ENCODE peak calls at places on chromosomes 6 and 20, in ten cellular contexts. One of them, this sample, is unnamed.

GRCh38 chr6:10373642-10374359 is 41.1 kb downstream of the TFAP2A start:
- DNase-seq in psoas muscle: no peak
- DNase-seq in tibial artery: no peak
- DNase-seq in uterus: no peak
- DNase-seq in Panc1: peak
- DNase-seq in NB4: no peak
- DNase-seq in astrocyte of the spinal cord: no peak
- DNase-seq in fibroblast of the aortic adventitia: peak
- DNase-seq in AG04449: no peak
- DNase-seq in HepG2: peak
- DNase-seq in this sample: no peak

GRCh38 chr20:57248132-57248797 is 18.2 kb downstream of the BMP7 start:
- DNase-seq in psoas muscle: no peak
- DNase-seq in tibial artery: no peak
- DNase-seq in uterus: no peak
- DNase-seq in Panc1: no peak
- DNase-seq in NB4: no peak
- DNase-seq in astrocyte of the spinal cord: no peak
- DNase-seq in fibroblast of the aortic adventitia: no peak
- DNase-seq in AG04449: no peak
- DNase-seq in HepG2: no peak
- DNase-seq in this sample: no peak

GRCh38 chr6:148768646-148769270 is 21.9 kb downstream of the UST start:
- DNase-seq in psoas muscle: no peak
- DNase-seq in tibial artery: no peak
- DNase-seq in uterus: no peak
- DNase-seq in Panc1: no peak
- DNase-seq in NB4: no peak
- DNase-seq in astrocyte of the spinal cord: no peak
- DNase-seq in fibroblast of the aortic adventitia: no peak
- DNase-seq in AG04449: no peak
- DNase-seq in HepG2: no peak
- DNase-seq in this sample: no peak

GRCh38 chr20:18004389-18005031 is 35.7 kb downstream of the MGME1 start:
- DNase-seq in psoas muscle: peak
- DNase-seq in tibial artery: no peak
- DNase-seq in uterus: no peak
- DNase-seq in Panc1: no peak
- DNase-seq in NB4: no peak
- DNase-seq in astrocyte of the spinal cord: peak
- DNase-seq in fibroblast of the aortic adventitia: peak
- DNase-seq in AG04449: no peak
- DNase-seq in HepG2: peak
- DNase-seq in this sample: peak

GRCh38 chr6:154591220-154591619 is 80.7 kb upstream of the CNKSR3 start:
- DNase-seq in psoas muscle: no peak
- DNase-seq in tibial artery: no peak
- DNase-seq in uterus: no peak
- DNase-seq in Panc1: no peak
- DNase-seq in NB4: no peak
- DNase-seq in astrocyte of the spinal cord: no peak
- DNase-seq in fibroblast of the aortic adventitia: no peak
- DNase-seq in AG04449: no peak
- DNase-seq in HepG2: no peak
- DNase-seq in this sample: no peak

GRCh38 chr6:157861814-157862213 is 38.8 kb downstream of the SNX9 start:
- DNase-seq in psoas muscle: no peak
- DNase-seq in tibial artery: no peak
- DNase-seq in uterus: no peak
- DNase-seq in Panc1: no peak
- DNase-seq in NB4: no peak
- DNase-seq in astrocyte of the spinal cord: peak
- DNase-seq in fibroblast of the aortic adventitia: peak
- DNase-seq in AG04449: no peak
- DNase-seq in HepG2: no peak
- DNase-seq in this sample: peak

GRCh38 chr20:20820104-20820503 is 107.7 kb upstream of the RALGAPA2 start:
- DNase-seq in psoas muscle: no peak
- DNase-seq in tibial artery: no peak
- DNase-seq in uterus: no peak
- DNase-seq in Panc1: no peak
- DNase-seq in NB4: peak
- DNase-seq in astrocyte of the spinal cord: no peak
- DNase-seq in fibroblast of the aortic adventitia: no peak
- DNase-seq in AG04449: no peak
- DNase-seq in HepG2: peak
- DNase-seq in this sample: peak

GRCh38 chr6:95087394-95088097 is 489.8 kb upstream of the MANEA start:
- DNase-seq in psoas muscle: no peak
- DNase-seq in tibial artery: no peak
- DNase-seq in uterus: no peak
- DNase-seq in Panc1: peak
- DNase-seq in NB4: no peak
- DNase-seq in astrocyte of the spinal cord: peak
- DNase-seq in fibroblast of the aortic adventitia: peak
- DNase-seq in AG04449: no peak
- DNase-seq in HepG2: peak
- DNase-seq in this sample: peak

GRCh38 chr6:3026811-3027626 is 27.3 kb downstream of the NQO2 start:
- DNase-seq in psoas muscle: no peak
- DNase-seq in tibial artery: peak
- DNase-seq in uterus: no peak
- DNase-seq in Panc1: no peak
- DNase-seq in NB4: peak
- DNase-seq in astrocyte of the spinal cord: no peak
- DNase-seq in fibroblast of the aortic adventitia: peak
- DNase-seq in AG04449: no peak
- DNase-seq in HepG2: no peak
- DNase-seq in this sample: peak

GRCh38 chr6:29500594-29500993 is 12.8 kb upstream of the MAS1L start:
- DNase-seq in psoas muscle: no peak
- DNase-seq in tibial artery: no peak
- DNase-seq in uterus: no peak
- DNase-seq in Panc1: no peak
- DNase-seq in NB4: no peak
- DNase-seq in astrocyte of the spinal cord: no peak
- DNase-seq in fibroblast of the aortic adventitia: no peak
- DNase-seq in AG04449: no peak
- DNase-seq in HepG2: no peak
- DNase-seq in this sample: no peak

GRCh38 chr20:2840967-2841531 is 504 bp downstream of the VPS16 start:
- DNase-seq in psoas muscle: peak
- DNase-seq in tibial artery: peak
- DNase-seq in uterus: peak
- DNase-seq in Panc1: no peak
- DNase-seq in NB4: peak
- DNase-seq in astrocyte of the spinal cord: peak
- DNase-seq in fibroblast of the aortic adventitia: peak
- DNase-seq in AG04449: no peak
- DNase-seq in HepG2: peak
- DNase-seq in this sample: peak

GRCh38 chr6:40988634-40989033 is 50.4 kb downstream of the UNC5CL start:
- DNase-seq in psoas muscle: no peak
- DNase-seq in tibial artery: no peak
- DNase-seq in uterus: no peak
- DNase-seq in Panc1: no peak
- DNase-seq in NB4: no peak
- DNase-seq in astrocyte of the spinal cord: no peak
- DNase-seq in fibroblast of the aortic adventitia: no peak
- DNase-seq in AG04449: no peak
- DNase-seq in HepG2: no peak
- DNase-seq in this sample: no peak

GRCh38 chr6:40989204-40990179 is 49.5 kb downstream of the UNC5CL start:
- DNase-seq in psoas muscle: no peak
- DNase-seq in tibial artery: no peak
- DNase-seq in uterus: no peak
- DNase-seq in Panc1: no peak
- DNase-seq in NB4: no peak
- DNase-seq in astrocyte of the spinal cord: no peak
- DNase-seq in fibroblast of the aortic adventitia: no peak
- DNase-seq in AG04449: no peak
- DNase-seq in HepG2: no peak
- DNase-seq in this sample: no peak

GRCh38 chr6:40986364-40986763 is 52.7 kb downstream of the UNC5CL start:
- DNase-seq in psoas muscle: no peak
- DNase-seq in tibial artery: no peak
- DNase-seq in uterus: no peak
- DNase-seq in Panc1: no peak
- DNase-seq in NB4: no peak
- DNase-seq in astrocyte of the spinal cord: no peak
- DNase-seq in fibroblast of the aortic adventitia: no peak
- DNase-seq in AG04449: no peak
- DNase-seq in HepG2: no peak
- DNase-seq in this sample: no peak

GRCh38 chr6:40986871-40987270 is 52.1 kb downstream of the UNC5CL start:
- DNase-seq in psoas muscle: no peak
- DNase-seq in tibial artery: no peak
- DNase-seq in uterus: no peak
- DNase-seq in Panc1: no peak
- DNase-seq in NB4: no peak
- DNase-seq in astrocyte of the spinal cord: no peak
- DNase-seq in fibroblast of the aortic adventitia: no peak
- DNase-seq in AG04449: no peak
- DNase-seq in HepG2: no peak
- DNase-seq in this sample: no peak

GRCh38 chr6:40990301-40990700 is 48.7 kb downstream of the UNC5CL start:
- DNase-seq in psoas muscle: no peak
- DNase-seq in tibial artery: no peak
- DNase-seq in uterus: no peak
- DNase-seq in Panc1: no peak
- DNase-seq in NB4: no peak
- DNase-seq in astrocyte of the spinal cord: no peak
- DNase-seq in fibroblast of the aortic adventitia: no peak
- DNase-seq in AG04449: no peak
- DNase-seq in HepG2: no peak
- DNase-seq in this sample: no peak
- H3K4me3 ChIP-seq in psoas muscle: no peak
- H3K4me3 ChIP-seq in tibial artery: no peak
- H3K4me3 ChIP-seq in uterus: no peak
- H3K4me3 ChIP-seq in Panc1: no peak
- H3K4me3 ChIP-seq in NB4: no peak
- H3K4me3 ChIP-seq in astrocyte of the spinal cord: no peak
- H3K4me3 ChIP-seq in fibroblast of the aortic adventitia: no peak
- H3K4me3 ChIP-seq in AG04449: no peak
- H3K4me3 ChIP-seq in HepG2: no peak
- H3K4me3 ChIP-seq in this sample: no peak

GRCh38 chr6:162123797-162124196 is 603.8 kb downstream of the PRKN start:
- DNase-seq in psoas muscle: no peak
- DNase-seq in tibial artery: no peak
- DNase-seq in uterus: no peak
- DNase-seq in Panc1: no peak
- DNase-seq in NB4: peak
- DNase-seq in astrocyte of the spinal cord: no peak
- DNase-seq in fibroblast of the aortic adventitia: no peak
- DNase-seq in AG04449: no peak
- DNase-seq in HepG2: no peak
- DNase-seq in this sample: peak
- TF ChIP-seq CTCF in psoas muscle: peak
- TF ChIP-seq CTCF in tibial artery: no peak
- TF ChIP-seq CTCF in uterus: no peak
- TF ChIP-seq CTCF in Panc1: peak
- TF ChIP-seq CTCF in NB4: peak
- TF ChIP-seq CTCF in astrocyte of the spinal cord: peak
- TF ChIP-seq CTCF in fibroblast of the aortic adventitia: no peak
- TF ChIP-seq CTCF in AG04449: no peak
- TF ChIP-seq CTCF in HepG2: no peak
- TF ChIP-seq CTCF in this sample: peak

GRCh38 chr20:45257161-45257560 is 2.8 kb upstream of the SLPI start:
- DNase-seq in psoas muscle: no peak
- DNase-seq in tibial artery: no peak
- DNase-seq in uterus: no peak
- DNase-seq in Panc1: no peak
- DNase-seq in NB4: no peak
- DNase-seq in astrocyte of the spinal cord: no peak
- DNase-seq in fibroblast of the aortic adventitia: no peak
- DNase-seq in AG04449: no peak
- DNase-seq in HepG2: no peak
- DNase-seq in this sample: no peak

GRCh38 chr20:45257711-45258110 is 3.3 kb upstream of the SLPI start:
- DNase-seq in psoas muscle: no peak
- DNase-seq in tibial artery: no peak
- DNase-seq in uterus: no peak
- DNase-seq in Panc1: no peak
- DNase-seq in NB4: no peak
- DNase-seq in astrocyte of the spinal cord: no peak
- DNase-seq in fibroblast of the aortic adventitia: no peak
- DNase-seq in AG04449: no peak
- DNase-seq in HepG2: no peak
- DNase-seq in this sample: no peak

GRCh38 chr20:45254867-45255266 is 503 bp upstream of the SLPI start:
- DNase-seq in psoas muscle: no peak
- DNase-seq in tibial artery: no peak
- DNase-seq in uterus: no peak
- DNase-seq in Panc1: no peak
- DNase-seq in NB4: peak
- DNase-seq in astrocyte of the spinal cord: peak
- DNase-seq in fibroblast of the aortic adventitia: peak
- DNase-seq in AG04449: no peak
- DNase-seq in HepG2: peak
- DNase-seq in this sample: peak

GRCh38 chr20:45251884-45252571 is 2.3 kb downstream of the SLPI start:
- DNase-seq in psoas muscle: no peak
- DNase-seq in tibial artery: no peak
- DNase-seq in uterus: no peak
- DNase-seq in Panc1: no peak
- DNase-seq in NB4: peak
- DNase-seq in astrocyte of the spinal cord: no peak
- DNase-seq in fibroblast of the aortic adventitia: peak
- DNase-seq in AG04449: no peak
- DNase-seq in HepG2: no peak
- DNase-seq in this sample: no peak

DNA sequence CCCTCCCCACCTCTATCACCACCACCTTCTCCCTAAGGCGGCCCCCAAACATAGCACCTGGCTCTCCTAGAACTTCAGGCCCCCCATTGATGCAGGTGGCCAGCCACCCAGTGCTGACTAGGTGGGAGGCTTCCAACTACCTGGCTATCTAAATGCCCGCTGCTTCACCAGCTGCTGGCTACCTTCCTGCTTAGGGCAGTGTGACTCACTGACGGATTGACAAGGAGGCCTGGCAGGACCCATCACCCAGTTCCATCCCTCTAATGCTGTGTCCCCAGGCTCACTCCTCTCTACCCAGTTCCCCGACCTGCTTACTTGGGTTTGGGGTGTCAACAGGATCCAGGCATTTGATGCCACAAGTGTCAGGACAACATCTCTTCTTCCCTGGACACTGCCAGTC is 1.1 kb downstream of the SLPI start:
- DNase-seq in psoas muscle: peak
- DNase-seq in tibial artery: no peak
- DNase-seq in uterus: no peak
- DNase-seq in Panc1: no peak
- DNase-seq in NB4: no peak
- DNase-seq in astrocyte of the spinal cord: no peak
- DNase-seq in fibroblast of the aortic adventitia: no peak
- DNase-seq in AG04449: no peak
- DNase-seq in HepG2: no peak
- DNase-seq in this sample: no peak
- H3K4me3 ChIP-seq in psoas muscle: peak
- H3K4me3 ChIP-seq in tibial artery: no peak
- H3K4me3 ChIP-seq in uterus: no peak
- H3K4me3 ChIP-seq in Panc1: no peak
- H3K4me3 ChIP-seq in NB4: no peak
- H3K4me3 ChIP-seq in astrocyte of the spinal cord: no peak
- H3K4me3 ChIP-seq in fibroblast of the aortic adventitia: no peak
- H3K4me3 ChIP-seq in AG04449: no peak
- H3K4me3 ChIP-seq in HepG2: no peak
- H3K4me3 ChIP-seq in this sample: no peak

GRCh38 chr20:33005132-33005566 is 916 bp upstream of the SUN5 start:
- DNase-seq in psoas muscle: no peak
- DNase-seq in tibial artery: no peak
- DNase-seq in uterus: no peak
- DNase-seq in Panc1: no peak
- DNase-seq in NB4: peak
- DNase-seq in astrocyte of the spinal cord: peak
- DNase-seq in fibroblast of the aortic adventitia: no peak
- DNase-seq in AG04449: no peak
- DNase-seq in HepG2: peak
- DNase-seq in this sample: peak
- TF ChIP-seq CTCF in psoas muscle: peak
- TF ChIP-seq CTCF in tibial artery: no peak
- TF ChIP-seq CTCF in uterus: no peak
- TF ChIP-seq CTCF in Panc1: peak
- TF ChIP-seq CTCF in NB4: peak
- TF ChIP-seq CTCF in astrocyte of the spinal cord: peak
- TF ChIP-seq CTCF in fibroblast of the aortic adventitia: peak
- TF ChIP-seq CTCF in AG04449: no peak
- TF ChIP-seq CTCF in HepG2: peak
- TF ChIP-seq CTCF in this sample: peak